ENCODE peak calls at places on chromosomes 7 and 10, in seven cellular contexts. V is left ventricle myocardium inferior, A is fibroblast of lung, M is H9, F is uterus, P is spleen, U is heart left ventricle. Y is an unnamed sample.

GRCh38 chr10:64573625-64574325 is 1052.6 kb downstream of the REEP3 start:
- DNase-seq in V (no peak), A (no peak), M (no peak), F (no peak), P (no peak), U (no peak), Y (no peak)

GRCh38 chr7:149753370-149754233 is 19.8 kb downstream of the ZNF467 start:
- DNase-seq in V (no peak), A (peak), M (peak), F (no peak), P (peak), U (peak), Y (peak)

GRCh38 chr7:33744293-33744692 is 161.0 kb upstream of the BMPER start:
- DNase-seq in V (no peak), A (peak), M (no peak), F (no peak), P (no peak), U (no peak), Y (no peak)

GRCh38 chr10:132143162-132143561 is 43.6 kb upstream of the DPYSL4 start:
- DNase-seq in V (no peak), A (no peak), M (no peak), F (no peak), P (no peak), U (peak), Y (no peak)

GRCh38 chr7:92461027-92462003 is 14.0 kb downstream of the GATAD1 start:
- DNase-seq in V (no peak), A (peak), M (peak), F (no peak), P (no peak), U (no peak), Y (peak)

GRCh38 chr7:90824386-90825307 is 228.5 kb downstream of the CDK14 start:
- DNase-seq in V (no peak), A (peak), M (no peak), F (no peak), P (no peak), U (no peak), Y (no peak)

GRCh38 chr10:24849537-24850299 is 102.7 kb downstream of the PRTFDC1 start:
- DNase-seq in V (no peak), A (no peak), M (no peak), F (no peak), P (no peak), U (no peak), Y (no peak)

GRCh38 chr10:29748109-29748650 is 113.4 kb upstream of the SVIL start:
- DNase-seq in V (no peak), A (no peak), M (no peak), F (no peak), P (no peak), U (no peak), Y (no peak)

GRCh38 chr10:103127241-103127640 is 65.8 kb downstream of the NT5C2 start:
- DNase-seq in V (no peak), A (no peak), M (no peak), F (no peak), P (no peak), U (no peak), Y (no peak)

GRCh38 chr7:20365486-20365885 is 34.8 kb downstream of the ITGB8 start:
- DNase-seq in V (no peak), A (peak), M (no peak), F (no peak), P (no peak), U (no peak), Y (no peak)

DNA sequence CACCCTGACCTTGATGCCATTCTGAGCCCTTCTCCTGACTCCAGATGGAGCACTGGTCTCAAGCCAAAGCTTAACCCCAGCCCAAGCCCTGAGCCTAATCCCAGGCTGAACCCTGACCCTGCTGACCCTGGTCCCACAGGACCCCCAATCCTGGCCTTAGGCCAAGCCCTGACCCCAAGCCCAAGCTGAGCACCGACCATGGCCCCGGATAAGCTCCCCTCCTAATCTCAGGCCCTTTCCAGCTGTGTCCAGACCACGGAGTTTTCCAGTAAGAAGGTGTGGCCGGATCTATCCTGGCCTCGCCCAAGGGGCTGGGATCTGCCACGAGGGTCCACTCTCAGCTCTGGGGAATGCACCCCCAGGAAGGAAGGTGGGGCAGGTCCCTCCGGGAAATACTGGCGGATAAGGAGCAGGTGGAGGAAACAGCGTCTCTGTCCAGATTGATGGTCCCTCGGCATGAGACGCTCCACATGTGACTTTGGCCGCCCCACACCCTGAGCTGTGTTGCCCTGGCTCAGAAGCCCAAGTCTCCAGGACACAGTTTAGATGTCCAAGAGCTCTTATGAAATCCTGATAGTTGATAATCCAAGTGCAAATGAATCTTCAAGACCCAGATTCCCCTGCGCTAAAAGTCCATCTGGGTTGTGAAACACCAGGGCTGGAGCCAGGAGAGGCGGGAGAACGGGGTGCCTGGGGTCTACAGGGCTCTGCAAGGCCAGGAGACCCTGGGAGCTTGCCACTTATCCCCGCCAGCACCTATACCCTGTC is 10.4 kb downstream of the ELN start:
- DNase-seq in V (peak), A (no peak), M (no peak), F (peak), P (no peak), U (peak), Y (no peak)
- H3K27ac ChIP-seq in V (peak), A (no peak), M (no peak), F (peak), P (no peak), U (no peak), Y (no peak)

DNA sequence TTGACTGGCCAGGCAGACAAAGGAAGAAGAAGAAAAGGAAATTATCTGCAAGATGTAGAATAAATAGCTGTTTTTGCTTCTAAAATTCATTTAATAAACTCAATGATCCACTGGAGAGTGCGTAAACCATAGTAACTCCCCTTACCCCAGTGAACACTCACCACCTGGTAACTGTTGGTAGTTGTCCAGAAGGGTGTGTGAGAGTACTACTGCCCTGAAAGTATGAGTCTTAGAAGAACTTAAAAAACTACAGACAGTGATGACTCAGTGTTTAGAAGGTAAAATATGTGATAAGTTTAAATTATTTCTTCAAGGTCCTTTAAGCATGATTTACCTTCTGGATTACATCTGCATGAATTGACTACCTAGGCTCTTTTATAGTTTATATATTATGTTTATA is 53.0 kb upstream of the SEMA3A start:
- DNase-seq in V (no peak), A (peak), M (no peak), F (no peak), P (no peak), U (no peak), Y (no peak)
- TF ChIP-seq CTCF in V (no peak), A (no peak), M (no peak), F (no peak), P (no peak), U (no peak), Y (no peak)

GRCh38 chr10:95350830-95351228 is 60.0 kb upstream of the PDLIM1 start:
- DNase-seq in V (no peak), A (no peak), M (no peak), F (no peak), P (no peak), U (peak), Y (no peak)
- H3K27ac ChIP-seq in V (peak), A (no peak), M (no peak), F (peak), P (peak), U (peak), Y (no peak)

DNA sequence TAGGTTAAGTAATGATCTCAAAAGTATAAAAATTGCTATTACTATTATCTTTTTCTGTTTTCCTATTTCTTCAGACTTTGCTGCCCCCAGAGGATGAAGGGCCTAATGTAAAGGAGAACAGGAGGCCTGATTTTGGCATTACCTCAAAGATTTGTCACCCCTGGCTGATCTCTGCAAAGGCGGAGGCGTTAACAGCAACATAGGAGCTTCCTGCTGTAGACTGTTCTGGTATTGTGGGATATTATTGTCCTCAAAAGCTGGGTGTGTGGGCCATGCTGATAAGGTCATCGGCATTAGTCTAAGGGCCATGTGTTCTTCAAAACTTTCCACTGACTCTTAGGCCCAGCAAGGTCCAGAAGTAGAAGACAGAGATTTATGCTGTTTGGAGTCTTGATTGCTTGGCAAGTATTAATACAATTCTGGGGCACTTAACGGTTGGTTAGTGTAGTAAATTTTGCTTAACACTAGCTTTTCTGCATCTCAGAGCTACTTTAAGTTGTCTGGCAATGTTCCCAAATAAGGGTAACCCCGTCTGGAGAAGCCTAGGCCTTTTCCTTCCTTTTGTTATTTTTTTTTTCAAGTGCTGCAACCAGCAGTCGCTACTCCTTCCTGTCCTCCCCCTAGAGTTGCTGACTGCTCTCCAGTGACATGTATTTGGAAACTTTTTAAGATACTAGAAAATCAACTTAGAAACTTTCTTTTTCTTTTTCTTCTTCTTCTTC is 14.0 kb upstream of the ENTPD1 start:
- DNase-seq in V (no peak), A (no peak), M (no peak), F (no peak), P (no peak), U (peak), Y (peak)
- TF ChIP-seq CTCF in V (peak), A (no peak), M (peak), F (no peak), P (peak), U (peak), Y (peak)

DNA sequence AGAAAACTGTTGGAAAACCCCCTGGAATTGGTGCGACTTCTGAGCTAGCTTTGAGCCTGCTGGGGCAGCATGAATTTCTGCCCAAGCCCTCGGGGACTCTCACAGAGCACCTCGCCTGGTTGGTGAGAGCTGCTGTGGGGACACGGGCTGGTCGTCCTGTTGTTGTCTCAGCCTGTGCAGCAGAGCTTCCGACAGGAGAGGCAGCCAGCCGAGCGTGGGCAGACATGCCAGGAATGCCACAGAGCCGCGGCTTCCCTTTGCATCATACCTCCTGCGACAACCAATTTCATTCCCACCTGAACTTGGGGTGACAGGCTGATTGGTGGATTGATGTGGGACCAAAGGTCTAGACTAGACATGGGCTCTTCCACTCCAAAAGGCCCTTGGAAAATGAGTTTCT is 60.2 kb upstream of the NRBF2 start:
- DNase-seq in V (no peak), A (no peak), M (peak), F (no peak), P (no peak), U (no peak), Y (no peak)
- H3K27ac ChIP-seq in V (no peak), A (no peak), M (no peak), F (no peak), P (no peak), U (no peak), Y (no peak)

DNA sequence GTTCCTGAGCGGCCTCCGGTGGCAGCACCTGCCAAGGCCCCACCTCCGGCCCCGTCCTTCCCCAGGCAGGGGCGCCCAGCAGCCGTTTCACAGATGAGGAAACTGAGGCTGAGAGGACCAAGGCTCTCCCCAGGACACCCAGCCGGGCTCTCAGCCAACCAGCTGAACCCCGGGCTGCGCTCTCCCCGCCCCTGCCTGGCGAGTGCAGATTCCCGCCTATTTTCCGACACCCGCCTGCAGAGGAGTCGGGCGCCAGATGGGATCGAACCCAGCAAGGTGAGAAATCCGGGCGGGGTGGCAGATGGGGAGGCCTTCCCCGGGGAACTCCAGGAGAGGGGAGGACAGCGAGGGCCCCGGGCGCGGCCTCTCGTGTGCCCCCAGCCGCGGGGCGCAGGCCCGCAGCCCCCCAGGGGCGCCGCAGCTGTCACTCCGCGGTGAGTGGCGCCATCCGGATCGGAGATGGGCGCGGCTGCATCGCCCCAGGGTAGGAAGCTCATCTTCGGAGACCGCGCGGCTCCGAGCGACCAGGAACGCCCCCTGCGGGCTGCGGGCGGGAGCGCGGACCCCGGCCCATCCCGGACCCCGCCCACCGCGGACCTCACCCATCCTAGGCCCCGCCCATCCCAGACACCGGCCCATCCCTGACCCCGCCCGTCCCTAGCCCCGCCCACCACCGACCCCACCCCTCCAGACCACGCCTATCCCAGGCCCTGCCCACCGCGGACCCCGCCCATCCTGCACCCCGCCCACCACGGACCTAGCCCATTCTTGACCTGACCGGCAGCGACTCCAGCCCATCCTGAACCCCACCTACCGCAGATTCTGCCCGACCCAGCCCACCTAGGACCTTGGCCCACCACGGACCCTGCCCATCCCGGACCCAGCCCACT is 90.3 kb downstream of the MICALL2 start:
- DNase-seq in V (no peak), A (no peak), M (peak), F (no peak), P (no peak), U (peak), Y (peak)
- TF ChIP-seq CTCF in V (no peak), A (no peak), M (peak), F (no peak), P (no peak), U (no peak), Y (peak)

GRCh38 chr10:68598978-68599753 is 39.0 kb downstream of the TET1 start:
- DNase-seq in V (peak), A (peak), M (peak), F (peak), P (peak), U (peak), Y (peak)

GRCh38 chr10:68595513-68595912 is 35.4 kb downstream of the TET1 start:
- DNase-seq in V (no peak), A (no peak), M (peak), F (no peak), P (no peak), U (no peak), Y (peak)

GRCh38 chr10:68599754-68600040 is 39.6 kb downstream of the TET1 start:
- DNase-seq in V (no peak), A (no peak), M (no peak), F (no peak), P (no peak), U (no peak), Y (no peak)

GRCh38 chr10:68597407-68597806 is 37.3 kb downstream of the TET1 start:
- DNase-seq in V (no peak), A (no peak), M (no peak), F (no peak), P (no peak), U (no peak), Y (no peak)

DNA sequence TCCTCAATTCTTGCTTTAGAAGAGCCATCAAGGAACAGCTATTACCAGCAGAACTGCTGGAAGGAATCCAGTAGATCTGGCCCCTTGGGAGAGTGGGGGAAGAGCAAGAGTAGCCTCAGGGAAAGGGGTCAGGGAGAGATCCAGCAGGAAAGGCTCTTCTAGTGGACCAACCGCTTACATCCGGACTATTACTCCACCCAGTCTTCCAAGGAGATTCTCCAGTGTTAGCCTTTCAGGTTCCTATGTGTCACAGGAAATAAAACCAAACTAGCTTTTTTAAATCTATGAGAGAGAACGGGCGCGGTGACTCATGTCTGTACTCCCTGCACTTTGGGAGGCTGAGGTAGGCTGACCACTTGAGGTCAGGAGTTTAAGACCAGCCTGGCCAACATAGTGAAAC is 34.3 kb downstream of the TET1 start:
- DNase-seq in V (peak), A (peak), M (peak), F (no peak), P (no peak), U (peak), Y (no peak)
- H3K27ac ChIP-seq in V (peak), A (peak), M (no peak), F (no peak), P (no peak), U (no peak), Y (peak)

DNA sequence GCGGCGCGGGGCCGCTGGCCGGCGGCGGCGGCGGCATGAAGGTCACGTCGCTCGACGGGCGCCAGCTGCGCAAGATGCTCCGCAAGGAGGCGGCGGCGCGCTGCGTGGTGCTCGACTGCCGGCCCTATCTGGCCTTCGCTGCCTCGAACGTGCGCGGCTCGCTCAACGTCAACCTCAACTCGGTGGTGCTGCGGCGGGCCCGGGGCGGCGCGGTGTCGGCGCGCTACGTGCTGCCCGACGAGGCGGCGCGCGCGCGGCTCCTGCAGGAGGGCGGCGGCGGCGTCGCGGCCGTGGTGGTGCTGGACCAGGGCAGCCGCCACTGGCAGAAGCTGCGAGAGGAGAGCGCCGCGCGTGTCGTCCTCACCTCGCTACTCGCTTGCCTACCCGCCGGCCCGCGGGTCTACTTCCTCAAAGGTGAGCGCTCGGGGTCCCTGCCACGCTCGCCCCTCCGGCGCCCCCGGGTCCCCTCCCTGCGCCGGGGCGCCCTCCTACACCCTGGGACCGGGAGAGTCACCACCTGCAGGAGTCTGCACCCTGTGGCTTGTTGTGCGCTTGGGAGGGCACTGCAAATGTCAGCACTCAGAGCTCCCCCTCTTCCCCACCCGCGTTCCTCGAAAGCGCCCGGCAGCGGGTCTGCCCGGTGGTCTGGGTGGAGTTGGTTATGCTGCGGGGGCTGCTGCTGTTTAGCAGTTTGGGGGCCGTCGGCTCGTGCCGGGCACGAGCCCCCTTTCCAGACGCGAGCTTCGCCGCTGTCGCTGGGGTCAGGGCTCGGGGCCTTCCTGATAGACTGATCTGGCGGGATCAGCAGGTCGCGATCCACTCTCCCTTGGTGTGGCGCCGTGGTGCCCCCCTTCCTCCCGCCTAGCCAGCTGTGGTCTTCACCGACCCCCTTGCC is 627 bp downstream of the DUSP5 start:
- DNase-seq in V (peak), A (peak), M (peak), F (peak), P (peak), U (peak), Y (peak)
- TF ChIP-seq CTCF in V (no peak), A (no peak), M (no peak), F (peak), P (no peak), U (no peak), Y (no peak)

GRCh38 chr7:158263964-158264748 is 323.5 kb downstream of the PTPRN2 start:
- DNase-seq in V (no peak), A (no peak), M (no peak), F (no peak), P (peak), U (no peak), Y (no peak)
- H3K27ac ChIP-seq in V (no peak), A (no peak), M (no peak), F (no peak), P (no peak), U (no peak), Y (no peak)